ENCODE peak calls at places on chromosomes 3 and 15, in eight cellular contexts. Z is HS-5; Q is hippocampal formation; J is cardiac muscle cell; M is fibroblast of villous mesenchyme; T is naive thymus-derived CD8-positive, alpha-beta T cell; O is left cardiac atrium; H is HuH-7. P is an unnamed sample.

GRCh38 chr3:17749705-17750293 is 7.4 kb upstream of the TBC1D5 start:
- DNase-seq in Z (no peak), Q (no peak), J (no peak), M (no peak), T (no peak), O (no peak), H (no peak), P (no peak)

GRCh38 chr3:149203758-149204157 is 17.9 kb downstream of the CP start:
- DNase-seq in Z (no peak), Q (no peak), J (no peak), M (no peak), T (no peak), O (no peak), H (no peak), P (no peak)

GRCh38 chr15:31471731-31472430 is 145.2 kb downstream of the KLF13 start:
- DNase-seq in Z (peak; percentile 92), Q (no peak), J (no peak), M (peak; percentile 83), T (no peak), O (no peak), H (no peak), P (no peak)

GRCh38 chr3:48597408-48597800 is 2.3 kb upstream of the COL7A1 start:
- DNase-seq in Z (no peak), Q (no peak), J (no peak), M (no peak), T (no peak), O (no peak), H (no peak), P (no peak)

GRCh38 chr15:85831415-85832113 is 36.8 kb upstream of the KLHL25 start:
- DNase-seq in Z (no peak), Q (peak; percentile 51), J (peak; percentile 80), M (peak; percentile 65), T (peak; percentile 16), O (peak; percentile 76), H (peak; percentile 74), P (peak; percentile 69)

GRCh38 chr3:191753186-191753585 is 292.2 kb downstream of the PYDC2 start:
- DNase-seq in Z (no peak), Q (no peak), J (no peak), M (no peak), T (no peak), O (no peak), H (no peak), P (no peak)

GRCh38 chr15:67274236-67274635 is 19.6 kb downstream of the IQCH start:
- DNase-seq in Z (no peak), Q (no peak), J (no peak), M (no peak), T (no peak), O (no peak), H (no peak), P (no peak)

GRCh38 chr3:38110314-38111050 is 26.4 kb downstream of the ACAA1 start:
- DNase-seq in Z (no peak), Q (no peak), J (no peak), M (no peak), T (no peak), O (no peak), H (no peak), P (no peak)

GRCh38 chr3:11140054-11140712 is 14.1 kb upstream of the HRH1 start:
- DNase-seq in Z (no peak), Q (no peak), J (no peak), M (no peak), T (no peak), O (peak; percentile 65), H (no peak), P (no peak)

GRCh38 chr3:45064512-45065372 is 38.6 kb downstream of the CLEC3B start:
- DNase-seq in Z (peak; percentile 91), Q (no peak), J (no peak), M (peak; percentile 89), T (no peak), O (no peak), H (no peak), P (no peak)

GRCh38 chr15:51924146-51925068 is 47.2 kb downstream of the LEO1 start:
- DNase-seq in Z (no peak), Q (no peak), J (peak; percentile 33), M (no peak), T (no peak), O (no peak), H (peak; percentile 11), P (no peak)

GRCh38 chr15:51982013-51982769 is 10.6 kb upstream of the LEO1 start:
- DNase-seq in Z (peak; percentile 65), Q (peak; percentile 1), J (peak; percentile 28), M (peak; percentile 90), T (peak; percentile 17), O (no peak), H (peak; percentile 49), P (no peak)

GRCh38 chr3:155702745-155703581 is 41.9 kb downstream of the PLCH1 start:
- DNase-seq in Z (no peak), Q (no peak), J (peak; percentile 44), M (no peak), T (no peak), O (no peak), H (no peak), P (peak; percentile 86)

GRCh38 chr15:75538376-75538775 is 40.7 kb downstream of the PTPN9 start:
- DNase-seq in Z (no peak), Q (no peak), J (no peak), M (no peak), T (no peak), O (no peak), H (no peak), P (no peak)

GRCh38 chr15:78619022-78619950 is 1.5 kb downstream of the CHRNA3 start:
- DNase-seq in Z (no peak), Q (no peak), J (no peak), M (peak; percentile 51), T (no peak), O (no peak), H (peak; percentile 41), P (no peak)

GRCh38 chr15:92690370-92690769 is 34.8 kb upstream of the FAM174B start:
- DNase-seq in Z (no peak), Q (no peak), J (no peak), M (no peak), T (no peak), O (no peak), H (no peak), P (no peak)

GRCh38 chr15:99438222-99438592 is 127.6 kb upstream of the MEF2A start:
- DNase-seq in Z (no peak), Q (no peak), J (no peak), M (no peak), T (no peak), O (no peak), H (no peak), P (no peak)

GRCh38 chr15:88649286-88649733 is 10.5 kb downstream of the ISG20 start:
- DNase-seq in Z (peak; percentile 78), Q (peak; percentile 89), J (no peak), M (peak; percentile 64), T (peak; percentile 55), O (peak; percentile 65), H (no peak), P (no peak)

GRCh38 chr3:49248828-49249227 is 28.2 kb downstream of the C3orf62 start:
- DNase-seq in Z (no peak), Q (no peak), J (no peak), M (peak; percentile 74), T (no peak), O (no peak), H (no peak), P (no peak)

GRCh38 chr3:149908558-149908957 is 62.1 kb downstream of the PFN2 start:
- DNase-seq in Z (no peak), Q (no peak), J (no peak), M (no peak), T (no peak), O (no peak), H (no peak), P (no peak)

GRCh38 chr15:81492303-81492702 is 118.3 kb upstream of the TMC3 start:
- DNase-seq in Z (no peak), Q (no peak), J (no peak), M (peak; percentile 6), T (no peak), O (peak; percentile 36), H (no peak), P (no peak)

GRCh38 chr3:102441832-102442231 is 7.0 kb downstream of the ZPLD1 start:
- DNase-seq in Z (no peak), Q (no peak), J (no peak), M (peak; percentile 66), T (no peak), O (no peak), H (no peak), P (no peak)

GRCh38 chr3:63877737-63878393 is 14.2 kb downstream of the ATXN7 start:
- DNase-seq in Z (no peak), Q (no peak), J (no peak), M (no peak), T (no peak), O (no peak), H (no peak), P (no peak)

GRCh38 chr3:51503007-51503406 is 3.2 kb upstream of the DCAF1 start:
- DNase-seq in Z (no peak), Q (no peak), J (no peak), M (no peak), T (no peak), O (no peak), H (no peak), P (no peak)

GRCh38 chr15:32060706-32061105 is 30.4 kb downstream of the CHRNA7 start:
- DNase-seq in Z (no peak), Q (no peak), J (no peak), M (no peak), T (no peak), O (no peak), H (no peak), P (no peak)

GRCh38 chr3:196868297-196868661 is 559 bp downstream of the SENP5 start:
- DNase-seq in Z (no peak), Q (no peak), J (peak; percentile 54), M (peak; percentile 36), T (peak; percentile 16), O (no peak), H (peak; percentile 48), P (no peak)

GRCh38 chr3:164192974-164193373 is 885.3 kb downstream of the SI start:
- DNase-seq in Z (no peak), Q (no peak), J (no peak), M (no peak), T (no peak), O (no peak), H (no peak), P (no peak)

GRCh38 chr3:38662544-38662943 is 13.1 kb upstream of the SCN5A start:
- DNase-seq in Z (peak; percentile 32), Q (no peak), J (no peak), M (peak; percentile 40), T (no peak), O (no peak), H (no peak), P (no peak)

GRCh38 chr15:62877276-62877857 is 165.2 kb upstream of the TPM1 start:
- DNase-seq in Z (no peak), Q (no peak), J (no peak), M (no peak), T (no peak), O (no peak), H (no peak), P (no peak)

GRCh38 chr3:146414010-146414409 is 55.4 kb downstream of the PLSCR2 start:
- DNase-seq in Z (no peak), Q (no peak), J (no peak), M (no peak), T (no peak), O (no peak), H (no peak), P (no peak)

GRCh38 chr3:57298041-57298440 is 5.6 kb upstream of the ASB14 start:
- DNase-seq in Z (peak; percentile 37), Q (no peak), J (no peak), M (no peak), T (no peak), O (no peak), H (no peak), P (no peak)